ENCODE peak calls at places on chromosomes 11 and 22, in nine cellular contexts. N, A, C, Z, M, V, T, D and K are unnamed samples.

GRCh38 chr22:30574095-30574981 is at the start of gene GAL3ST1:
- DNase-seq in D (peak; percentile 85), N (no peak), T (no peak), M (no peak), A (no peak), C (no peak), V (no peak), Z (no peak), K (no peak)

GRCh38 chr11:124669193-124669592 is 4.3 kb downstream of the SIAE start:
- DNase-seq in D (peak; percentile 41), A (peak; percentile 31), T (peak; percentile 48), M (no peak), N (no peak), Z (peak; percentile 34), V (peak; percentile 29), C (no peak), K (peak; percentile 16)

GRCh38 chr11:17734986-17735822 is 623 bp downstream of the KCNC1 start:
- DNase-seq in M (peak; percentile 75), T (peak; percentile 67), A (peak; percentile 39), V (no peak), N (no peak), Z (peak; percentile 68), D (peak; percentile 43), C (peak; percentile 5), K (no peak)

GRCh38 chr11:76209671-76209955 is 3.3 kb upstream of the WNT11 start:
- DNase-seq in D (no peak), C (no peak), V (no peak), M (peak; percentile 26), T (no peak), A (no peak), Z (no peak), N (no peak), K (no peak)

GRCh38 chr11:14642873-14643696 is 519 bp upstream of the PDE3B start:
- DNase-seq in M (no peak), T (no peak), D (no peak), V (no peak), C (no peak), N (no peak), A (no peak), Z (no peak), K (peak; percentile 25)

GRCh38 chr11:46529086-46529905 is 64.5 kb downstream of the AMBRA1 start:
- DNase-seq in A (peak; percentile 43), T (peak; percentile 46), M (peak; percentile 62), Z (peak; percentile 61), N (no peak), C (peak; percentile 45), V (peak; percentile 34), D (peak; percentile 54), K (peak; percentile 84)

GRCh38 chr11:76745561-76746207 is 37.5 kb upstream of the TSKU start:
- DNase-seq in T (no peak), D (no peak), M (no peak), N (no peak), V (no peak), C (no peak), Z (no peak), A (no peak), K (no peak)

GRCh38 chr22:50085211-50085999 is at the start of gene MLC1:
- DNase-seq in M (no peak), D (no peak), T (no peak), A (no peak), N (no peak), V (peak; percentile 91), Z (peak; percentile 8), C (no peak), K (no peak)

GRCh38 chr11:60848714-60849151 is 6.8 kb downstream of the CCDC86 start:
- DNase-seq in Z (no peak), T (no peak), N (no peak), M (no peak), V (no peak), D (no peak), A (no peak), C (no peak), K (no peak)

GRCh38 chr11:116614306-116615210 is 158.2 kb downstream of the BUD13 start:
- DNase-seq in D (no peak), V (no peak), T (no peak), M (no peak), A (no peak), C (no peak), Z (no peak), N (no peak), K (no peak)

GRCh38 chr11:10784229-10785145 is 24.2 kb downstream of the EIF4G2 start:
- DNase-seq in T (peak; percentile 34), Z (no peak), M (no peak), C (no peak), V (no peak), D (no peak), N (no peak), A (no peak), K (no peak)

GRCh38 chr11:86388198-86388597 is 13.5 kb downstream of the CCDC81 start:
- DNase-seq in C (no peak), N (no peak), T (no peak), M (no peak), Z (no peak), D (no peak), A (no peak), V (no peak), K (no peak)

GRCh38 chr22:46077669-46078099 is 72.6 kb upstream of the PPARA start:
- DNase-seq in Z (peak; percentile 52), V (no peak), N (no peak), C (no peak), T (no peak), A (no peak), M (peak; percentile 15), D (no peak), K (no peak)

GRCh38 chr22:46320166-46320710 is 15.3 kb upstream of the TRMU start:
- DNase-seq in N (no peak), Z (no peak), D (no peak), T (no peak), V (no peak), A (no peak), C (no peak), M (no peak), K (no peak)